ENCODE peak calls at places on chromosome 11, in five cellular contexts. E, Z, C, I and X are unnamed samples.

GRCh38 chr11:33000181-33000580 is 15.5 kb upstream of the DEPDC7 start:
- DNase-seq in I (peak; percentile 86), C (no peak), Z (no peak), E (no peak), X (no peak)

GRCh38 chr11:110471315-110471714 is 41.6 kb downstream of the FDX1 start:
- DNase-seq in C (no peak), E (no peak), Z (no peak), I (peak; percentile 51), X (no peak)

GRCh38 chr11:65298131-65298535 is 16.5 kb upstream of the CDC42EP2 start:
- DNase-seq in I (peak; percentile 97), Z (peak; percentile 38), E (no peak), C (peak; percentile 41), X (peak; percentile 63)

GRCh38 chr11:94018721-94019120 is 2.4 kb upstream of the HEPHL1 start:
- DNase-seq in C (no peak), Z (no peak), I (no peak), E (no peak), X (no peak)

GRCh38 chr11:57428643-57429042 is 1.7 kb upstream of the SLC43A3 start:
- DNase-seq in Z (no peak), I (no peak), E (no peak), C (no peak), X (no peak)

GRCh38 chr11:101797335-101797734 is 117.5 kb upstream of the CEP126 start:
- DNase-seq in C (no peak), Z (peak; percentile 16), E (no peak), I (peak; percentile 68), X (no peak)

GRCh38 chr11:8041576-8041975 is 39.4 kb upstream of the TUB start:
- DNase-seq in Z (no peak), E (no peak), C (no peak), I (no peak), X (no peak)

GRCh38 chr11:96112192-96113099 is 188.5 kb upstream of the MTMR2 start:
- DNase-seq in C (no peak), E (no peak), Z (no peak), I (peak; percentile 36), X (no peak)

GRCh38 chr11:64934765-64935633 is 694 bp downstream of the GPHA2 start:
- DNase-seq in Z (no peak), I (no peak), C (no peak), E (no peak), X (no peak)

GRCh38 chr11:65947603-65948125 is 2.4 kb downstream of the TSGA10IP start:
- DNase-seq in Z (no peak), I (no peak), C (no peak), E (no peak), X (no peak)

GRCh38 chr11:66494935-66495334 is 14.7 kb downstream of the DPP3 start:
- DNase-seq in Z (no peak), C (no peak), I (no peak), E (peak; percentile 42), X (no peak)

GRCh38 chr11:78594814-78595213 is 20.1 kb upstream of the NARS2 start:
- DNase-seq in E (no peak), Z (no peak), C (no peak), I (no peak), X (no peak)

GRCh38 chr11:30735946-30736345 is 149.8 kb upstream of the MPPED2 start:
- DNase-seq in Z (no peak), C (no peak), E (no peak), I (no peak), X (no peak)

GRCh38 chr11:65658174-65659021 is 4.3 kb downstream of the RELA start:
- DNase-seq in I (no peak), Z (no peak), C (no peak), E (no peak), X (no peak)

GRCh38 chr11:3189886-3190583 is 24.9 kb upstream of the OSBPL5 start:
- DNase-seq in Z (no peak), E (no peak), I (no peak), C (no peak), X (no peak)

GRCh38 chr11:108551653-108552462 is 41.7 kb downstream of the EXPH5 start:
- DNase-seq in I (peak; percentile 64), Z (no peak), C (no peak), E (peak; percentile 35), X (no peak)

GRCh38 chr11:92128026-92128425 is 96.6 kb upstream of the FAT3 start:
- DNase-seq in E (no peak), I (no peak), Z (no peak), C (no peak), X (no peak)

GRCh38 chr11:2316169-2316962 is 14.6 kb downstream of the TSPAN32 start:
- DNase-seq in I (no peak), E (no peak), Z (no peak), C (peak; percentile 23), X (no peak)

GRCh38 chr11:123122341-123122740 is 60.4 kb upstream of the HSPA8 start:
- DNase-seq in Z (no peak), I (peak; percentile 84), C (no peak), E (no peak), X (peak; percentile 21)

GRCh38 chr11:68778205-68778604 is 26.9 kb upstream of the TESMIN start:
- DNase-seq in E (no peak), Z (peak; percentile 58), I (no peak), C (no peak), X (no peak)

GRCh38 chr11:84673753-84674152 is 953.4 kb downstream of the DLG2 start:
- DNase-seq in E (no peak), I (no peak), C (no peak), Z (peak; percentile 6), X (no peak)

GRCh38 chr11:19226378-19227195 is 14.2 kb downstream of the E2F8 start:
- DNase-seq in E (no peak), I (no peak), Z (no peak), C (no peak), X (no peak)

GRCh38 chr11:117663826-117664225 is 133.2 kb downstream of the DSCAML1 start:
- DNase-seq in E (no peak), I (no peak), Z (no peak), C (no peak), X (no peak)

GRCh38 chr11:128345316-128345715 is 242.0 kb downstream of the ETS1 start:
- DNase-seq in I (no peak), E (no peak), C (no peak), Z (no peak), X (no peak)

GRCh38 chr11:34866375-34866774 is 49.8 kb downstream of the APIP start:
- DNase-seq in E (no peak), Z (no peak), I (peak; percentile 91), C (no peak), X (no peak)

GRCh38 chr11:2999464-2999998 is 7.4 kb upstream of the NAP1L4 start:
- DNase-seq in E (no peak), C (peak; percentile 17), I (no peak), Z (no peak), X (no peak)

GRCh38 chr11:20647976-20648565 is 21.3 kb upstream of the NELL1 start:
- DNase-seq in Z (peak; percentile 44), C (peak; percentile 36), I (peak; percentile 49), E (peak; percentile 66), X (peak; percentile 23)

GRCh38 chr11:117875397-117876048 is 935 bp downstream of the FXYD6 start:
- DNase-seq in C (no peak), E (peak; percentile 42), I (no peak), Z (peak; percentile 49), X (no peak)

GRCh38 chr11:36478700-36479329 is 31.3 kb downstream of the TRAF6 start:
- DNase-seq in C (no peak), Z (peak; percentile 36), I (peak; percentile 75), E (peak; percentile 50), X (peak; percentile 30)

GRCh38 chr11:117179048-117179999 is 781 bp downstream of the SIDT2 start:
- DNase-seq in Z (peak; percentile 58), E (peak; percentile 63), C (peak; percentile 51), I (peak; percentile 35), X (peak; percentile 63)

GRCh38 chr11:112525270-112525669 is 264.6 kb upstream of the PLET1 start:
- DNase-seq in Z (peak; percentile 23), E (no peak), I (peak; percentile 25), C (no peak), X (peak; percentile 29)

GRCh38 chr11:120867988-120868387 is 155.9 kb upstream of the TBCEL start:
- DNase-seq in E (no peak), I (no peak), Z (no peak), C (no peak), X (no peak)

DNA sequence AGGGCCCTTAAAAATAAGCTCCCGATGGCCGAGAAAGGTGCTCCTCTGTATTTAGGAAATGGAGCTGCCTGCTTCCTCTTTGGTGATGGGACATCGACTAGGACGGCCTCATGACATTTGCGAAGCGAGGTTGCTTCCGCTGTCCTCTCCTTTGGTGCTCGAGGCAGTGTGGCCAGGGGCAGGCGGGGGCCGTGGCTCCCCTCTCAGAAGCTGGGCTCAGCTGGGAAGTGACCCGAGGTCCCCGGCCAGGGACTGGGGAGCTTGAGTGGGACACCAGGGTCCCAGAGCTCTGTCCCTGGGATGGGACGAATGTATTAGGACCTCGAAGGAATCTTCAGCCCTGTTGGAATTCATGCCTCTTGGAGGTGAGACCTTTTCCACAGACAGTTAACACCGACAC is 151.1 kb downstream of the CTTN start:
- DNase-seq in Z (no peak), E (no peak), I (no peak), C (no peak), X (no peak)
- H3K9me3 ChIP-seq in Z (no peaks in the 10 kb centered on the region), E (no peaks in the 10 kb centered on the region), I (no peaks in the 10 kb centered on the region), C (no peaks in the 10 kb centered on the region), X (no peaks in the 10 kb centered on the region)

DNA sequence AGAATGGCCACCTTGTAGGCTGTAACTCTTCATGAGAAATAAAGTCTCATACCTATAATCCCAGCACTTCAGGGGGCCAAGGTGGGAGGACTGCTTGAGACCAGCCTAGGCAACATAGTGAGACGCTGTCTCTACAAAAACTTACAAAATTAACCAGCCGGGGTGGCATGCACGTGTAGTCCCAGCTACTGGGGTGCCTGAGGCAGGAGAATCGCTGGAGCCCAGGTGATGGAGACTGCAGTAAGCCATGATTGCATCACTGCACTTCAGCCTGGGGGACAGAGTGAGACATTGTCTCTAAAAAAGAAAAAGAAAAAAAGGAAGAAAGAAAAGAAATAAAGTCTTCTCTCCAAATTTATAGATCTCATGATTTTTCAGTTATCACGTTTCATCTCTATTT is 4.2 kb upstream of the SLCO2B1 start:
- DNase-seq in I (no peak), Z (no peak), E (no peak), C (no peak), X (no peak)
- TF ChIP-seq CTCF in I (no peak), Z (no peak), E (no peak), C (no peak), X (no peak)

GRCh38 chr11:28140689-28141455 is 32.7 kb downstream of the METTL15 start:
- DNase-seq in I (no peak), C (no peak), Z (no peak), E (no peak), X (no peak)
- H3K9me3 ChIP-seq in I (peaks cover 2% of the 10 kb centered on the region), C (peaks cover 29% of the 10 kb centered on the region), Z (no peaks in the 10 kb centered on the region), E (no peaks in the 10 kb centered on the region), X (peaks cover 8% of the 10 kb centered on the region)

DNA sequence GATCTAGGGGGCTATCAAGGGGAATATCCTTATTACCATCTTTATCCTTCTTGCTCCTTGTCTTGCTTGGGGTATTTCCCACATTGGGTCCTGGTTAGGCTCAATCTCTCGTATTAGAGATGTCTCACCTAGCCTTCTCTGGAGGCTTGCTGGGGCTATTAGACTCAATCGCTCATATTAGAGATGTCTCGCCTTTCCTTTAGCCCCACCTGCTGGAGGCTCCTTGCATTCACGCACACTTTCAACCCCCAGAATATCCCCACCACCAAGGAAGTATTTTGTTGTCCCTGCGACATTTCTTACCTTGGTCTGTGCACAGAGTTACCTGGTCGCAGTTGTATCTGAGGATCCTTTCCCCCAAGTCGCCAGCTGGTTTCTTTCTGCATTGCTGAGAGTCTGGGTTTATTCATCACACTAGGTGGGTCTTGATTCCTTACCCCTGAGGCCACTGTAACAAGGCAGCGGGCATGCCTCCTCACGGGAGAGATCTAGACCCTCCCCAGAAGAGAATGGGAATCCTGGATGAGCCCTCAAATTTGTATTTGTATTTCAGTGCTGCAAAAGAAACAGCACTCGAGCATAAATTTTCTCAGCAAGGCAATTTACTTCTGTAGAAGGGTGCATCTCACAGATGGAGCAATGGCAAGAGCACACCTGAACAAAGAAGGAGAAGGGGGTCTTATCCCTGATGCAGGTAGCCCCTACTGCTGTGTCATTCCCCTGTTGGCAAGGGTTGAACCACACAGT is 15.9 kb upstream of the HYLS1 start:
- DNase-seq in C (peak; percentile 37), I (peak; percentile 34), Z (peak; percentile 12), E (peak; percentile 48), X (no peak)
- TF ChIP-seq CTCF in C (no peak), I (peak; percentile 53), Z (peak; percentile 22), E (peak; percentile 81), X (no peak)